ENCODE peak calls at places on chromosome 21, in nine cellular contexts. S is stomach, I is RWPE2, G is endothelial cell, W is lower leg skin, M is osteocyte, H is psoas muscle, J is transverse colon, O is fibroblast of the aortic adventitia. B is an unnamed sample.

GRCh38 chr21:17416139-17416538 is 96.7 kb upstream of the CXADR start:
- DNase-seq in M (no peak), H (no peak), I (no peak), J (no peak), G (no peak), W (no peak), O (peak; percentile 64), S (no peak), B (no peak)

GRCh38 chr21:15208787-15209186 is 144.0 kb upstream of the NRIP1 start:
- DNase-seq in S (no peak), M (no peak), O (no peak), G (no peak), I (no peak), H (no peak), W (no peak), J (no peak), B (no peak)

GRCh38 chr21:18384771-18385170 is 18.8 kb downstream of the TMPRSS15 start:
- DNase-seq in H (no peak), J (no peak), G (no peak), M (no peak), S (no peak), W (no peak), O (peak; percentile 2), I (no peak), B (no peak)

GRCh38 chr21:44555200-44555875 is 3.3 kb downstream of the KRTAP10-3 start:
- DNase-seq in H (no peak), G (no peak), S (no peak), I (no peak), J (no peak), M (peak; percentile 84), O (no peak), W (no peak), B (peak; percentile 62)

GRCh38 chr21:44907966-44908364 is 12.7 kb downstream of the ITGB2 start:
- DNase-seq in J (no peak), G (no peak), O (no peak), S (no peak), M (no peak), W (no peak), I (no peak), H (no peak), B (no peak)

GRCh38 chr21:41411449-41412089 is 14.5 kb upstream of the MX1 start:
- DNase-seq in H (no peak), W (no peak), G (no peak), I (no peak), J (peak; percentile 83), O (no peak), S (peak; percentile 74), M (no peak), B (peak; percentile 58)

GRCh38 chr21:25639922-25640670 is 1.0 kb downstream of the JAM2 start:
- DNase-seq in W (no peak), O (peak; percentile 2), J (no peak), M (no peak), I (no peak), G (peak; percentile 39), S (no peak), H (peak; percentile 65), B (no peak)

GRCh38 chr21:17388226-17388625 is 124.6 kb upstream of the CXADR start:
- DNase-seq in H (no peak), W (no peak), J (no peak), O (no peak), M (no peak), S (no peak), I (no peak), G (no peak), B (no peak)

GRCh38 chr21:35932232-35932911 is 128.0 kb downstream of the SETD4 start:
- DNase-seq in I (no peak), W (peak; percentile 67), S (no peak), J (peak; percentile 37), O (peak; percentile 92), M (no peak), H (peak; percentile 58), G (no peak), B (no peak)

GRCh38 chr21:44018813-44019567 is 6.9 kb downstream of the TRAPPC10 start:
- DNase-seq in H (no peak), I (no peak), O (no peak), G (no peak), J (no peak), W (no peak), M (no peak), S (no peak), B (no peak)

GRCh38 chr21:41759926-41760325 is 6.9 kb downstream of the RIPK4 start:
- DNase-seq in I (no peak), J (no peak), S (no peak), O (no peak), H (no peak), M (no peak), G (no peak), W (no peak), B (no peak)

GRCh38 chr21:18191139-18191538 is 53.5 kb upstream of the CHODL start:
- DNase-seq in M (no peak), O (no peak), W (no peak), J (no peak), I (no peak), H (no peak), S (no peak), G (no peak), B (no peak)

GRCh38 chr21:29299906-29300546 is 1.3 kb downstream of the BACH1 start:
- DNase-seq in O (peak; percentile 95), J (peak; percentile 57), W (peak; percentile 64), H (peak; percentile 67), S (peak; percentile 39), I (peak; percentile 66), G (peak; percentile 8), M (no peak), B (no peak)

GRCh38 chr21:40950970-40951369 is 104.0 kb upstream of the DSCAM start:
- DNase-seq in G (no peak), I (no peak), S (no peak), M (no peak), J (no peak), W (no peak), O (no peak), H (no peak), B (no peak)

GRCh38 chr21:14862794-14863720 is 201.7 kb downstream of the NRIP1 start:
- DNase-seq in G (peak; percentile 17), S (no peak), W (no peak), J (no peak), I (no peak), M (no peak), O (peak; percentile 59), H (no peak), B (no peak)

GRCh38 chr21:46543306-46543705 is 61.6 kb downstream of the S100B start:
- DNase-seq in S (peak; percentile 13), M (no peak), G (no peak), W (no peak), O (no peak), I (no peak), J (no peak), H (peak; percentile 14), B (no peak)

GRCh38 chr21:36096398-36097290 is 26.8 kb downstream of the CBR1 start:
- DNase-seq in W (no peak), H (no peak), O (no peak), M (no peak), I (no peak), G (no peak), S (no peak), J (no peak), B (no peak)

GRCh38 chr21:41684381-41685245 is 82.2 kb downstream of the RIPK4 start:
- DNase-seq in O (peak; percentile 75), W (no peak), M (no peak), I (no peak), S (peak; percentile 74), J (peak; percentile 51), G (no peak), H (no peak), B (no peak)

GRCh38 chr21:39088831-39089380 is 94.3 kb downstream of the PSMG1 start:
- DNase-seq in M (no peak), W (no peak), G (no peak), I (no peak), O (peak; percentile 86), H (no peak), J (no peak), S (no peak), B (peak; percentile 84)
- TF ChIP-seq CTCF in M (peak; percentile 12), W (no peak), G (no peak), I (no peak), O (peak; percentile 17), H (no peak), J (no peak), S (no peak), B (no peak)

GRCh38 chr21:19510653-19511052 is 1107.1 kb upstream of the TMPRSS15 start:
- DNase-seq in S (no peak), I (no peak), H (no peak), O (no peak), J (no peak), G (no peak), W (no peak), M (no peak), B (no peak)

GRCh38 chr21:19508844-19509243 is 1105.3 kb upstream of the TMPRSS15 start:
- DNase-seq in H (no peak), M (no peak), G (no peak), O (no peak), W (no peak), I (no peak), S (no peak), J (no peak), B (no peak)

GRCh38 chr21:19510057-19510456 is 1106.5 kb upstream of the TMPRSS15 start:
- DNase-seq in H (no peak), M (no peak), S (no peak), J (no peak), I (no peak), O (no peak), W (no peak), G (no peak), B (no peak)

GRCh38 chr21:19508442-19508841 is 1104.9 kb upstream of the TMPRSS15 start:
- DNase-seq in W (no peak), M (no peak), I (no peak), G (no peak), S (no peak), H (no peak), O (no peak), J (no peak), B (no peak)

GRCh38 chr21:19507682-19508260 is 1104.2 kb upstream of the TMPRSS15 start:
- DNase-seq in H (no peak), O (no peak), S (no peak), W (no peak), G (no peak), M (no peak), I (no peak), J (no peak), B (no peak)
- TF ChIP-seq CTCF in H (no peak), O (no peak), S (no peak), W (no peak), G (peak; percentile 83), M (peak; percentile 46), I (peak; percentile 65), J (no peak), B (no peak)

DNA sequence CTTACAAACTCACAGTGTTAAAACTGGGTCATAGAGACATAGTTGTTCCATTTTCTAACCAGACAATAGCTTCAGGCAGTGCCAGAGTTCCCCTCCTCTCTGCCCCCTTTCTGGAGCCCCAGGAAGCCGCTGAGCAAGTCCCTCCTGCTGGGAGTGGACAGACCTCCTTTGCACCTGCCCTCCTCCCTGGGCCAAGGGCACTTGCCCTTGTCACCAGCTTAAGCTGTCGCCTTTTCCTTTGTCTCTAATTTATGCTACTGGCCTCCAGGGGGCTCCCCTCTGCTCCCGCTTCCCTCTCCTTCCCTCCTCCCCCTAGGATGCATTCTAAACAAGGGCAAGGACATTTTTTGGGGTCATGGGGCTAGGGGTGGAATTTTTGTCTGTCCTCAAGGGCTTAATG is 182.4 kb downstream of the MIS18A start:
- DNase-seq in O (peak; percentile 4), M (no peak), S (no peak), W (no peak), H (no peak), G (peak; percentile 42), J (no peak), I (no peak), B (no peak)
- TF ChIP-seq CTCF in O (peak; percentile 29), M (peak; percentile 53), S (no peak), W (no peak), H (no peak), G (peak; percentile 51), J (no peak), I (peak; percentile 17), B (no peak)

GRCh38 chr21:33892853-33893252 is 22.8 kb downstream of the ATP5PO start:
- DNase-seq in O (no peak), H (no peak), J (no peak), S (no peak), W (no peak), G (no peak), M (no peak), I (no peak), B (no peak)
- TF ChIP-seq CTCF in O (no peak), H (no peak), J (no peak), S (no peak), W (no peak), G (no peak), M (no peak), I (peak; percentile 7), B (no peak)

B was measured in vagina.